ENCODE peak calls at places on chromosomes 4 and X, in four cellular contexts. P is stimulated activated naive CD4-positive, alpha-beta T cell; S is tibial artery; K is B cell. V is an unnamed sample.

GRCh38 chrX:41100200-41100599 is 15.0 kb downstream of the USP9X start:
- DNase-seq in K (no peak), S (no peak), P (no peak), V (no peak)

GRCh38 chr4:38322709-38323108 is 341.3 kb upstream of the KLF3 start:
- DNase-seq in S (peak), P (no peak), K (no peak), V (peak)

GRCh38 chrX:69136546-69137331 is 28.5 kb downstream of the PJA1 start:
- DNase-seq in S (no peak), P (no peak), K (no peak), V (no peak)

GRCh38 chr4:47471064-47471463 is 7.6 kb upstream of the COMMD8 start:
- DNase-seq in K (no peak), P (no peak), S (no peak), V (no peak)

GRCh38 chr4:142953171-142953570 is 107.1 kb upstream of the INPP4B start:
- DNase-seq in P (no peak), S (no peak), K (no peak), V (no peak)

GRCh38 chrX:149374751-149375150 is 130.4 kb downstream of the IDS start:
- DNase-seq in K (no peak), S (no peak), P (no peak), V (no peak)

GRCh38 chr4:47827339-47828047 is 10.4 kb downstream of the CORIN start:
- DNase-seq in S (no peak), P (no peak), K (no peak), V (no peak)

GRCh38 chrX:1093586-1094538 is 118.6 kb downstream of the CRLF2 start:
- DNase-seq in S (no peak), K (no peak), P (no peak), V (no peak)

GRCh38 chr4:71290481-71290880 is 48.3 kb upstream of the SLC4A4 start:
- DNase-seq in K (no peak), P (no peak), S (no peak), V (no peak)

GRCh38 chrX:100643943-100644587 is at the start of gene SRPX2:
- DNase-seq in P (no peak), K (no peak), S (peak), V (peak)

GRCh38 chr4:105352826-105353225 is 121.0 kb downstream of the PPA2 start:
- DNase-seq in K (no peak), P (no peak), S (no peak), V (no peak)

GRCh38 chr4:179624768-179625181 is 2182.5 kb upstream of the AGA start:
- DNase-seq in S (no peak), K (no peak), P (no peak), V (peak)

GRCh38 chr4:107034091-107034698 is 1.9 kb downstream of the DKK2 start:
- DNase-seq in P (no peak), S (no peak), K (no peak), V (peak)

GRCh38 chrX:153551135-153551534 is 33.7 kb downstream of the ATP2B3 start:
- DNase-seq in S (no peak), K (no peak), P (no peak), V (peak)

GRCh38 chr4:168218663-168219062 is 99.9 kb downstream of the DDX60 start:
- DNase-seq in K (no peak), S (no peak), P (no peak), V (peak)

GRCh38 chr4:14920237-14920636 is 82.0 kb upstream of the CPEB2 start:
- DNase-seq in S (no peak), K (no peak), P (no peak), V (no peak)

GRCh38 chr4:15944895-15945294 is 6.4 kb upstream of the FGFBP1 start:
- DNase-seq in K (no peak), S (no peak), P (no peak), V (no peak)

GRCh38 chr4:152029631-152030030 is 268.8 kb upstream of the GATB start:
- DNase-seq in K (no peak), P (no peak), S (no peak), V (no peak)

GRCh38 chr4:27616166-27616565 is 755.5 kb downstream of the STIM2 start:
- DNase-seq in K (no peak), P (no peak), S (no peak), V (no peak)

GRCh38 chr4:176052744-176053143 is 12.9 kb upstream of the WDR17 start:
- DNase-seq in K (peak), P (no peak), S (no peak), V (no peak)

GRCh38 chr4:88719381-88719780 is 21.8 kb upstream of the NAP1L5 start:
- DNase-seq in P (no peak), S (no peak), K (no peak), V (no peak)

GRCh38 chr4:185580699-185581098 is 45.4 kb upstream of the PDLIM3 start:
- DNase-seq in S (no peak), P (no peak), K (no peak), V (no peak)

GRCh38 chr4:82372502-82372873 is 1.3 kb downstream of the HNRNPD start:
- DNase-seq in K (no peak), P (peak), S (no peak), V (peak)

GRCh38 chr4:40233227-40233626 is 36.4 kb downstream of the RHOH start:
- DNase-seq in K (no peak), S (no peak), P (no peak), V (no peak)

GRCh38 chrX:11532291-11533075 is 133.2 kb downstream of the ARHGAP6 start:
- DNase-seq in S (no peak), K (no peak), P (no peak), V (peak)

GRCh38 chr4:177001271-177002175 is 208.8 kb upstream of the VEGFC start:
- DNase-seq in S (no peak), K (no peak), P (no peak), V (peak)

GRCh38 chr4:5137927-5138326 is 86.6 kb downstream of the STK32B start:
- DNase-seq in K (no peak), P (no peak), S (no peak), V (no peak)

GRCh38 chr4:150237110-150237852 is 159.0 kb downstream of the DCLK2 start:
- DNase-seq in K (no peak), P (no peak), S (no peak), V (peak)

GRCh38 chr4:79408063-79408462 is at the start of gene GK2:
- DNase-seq in K (no peak), P (no peak), S (no peak), V (no peak)

GRCh38 chr4:3135155-3136011 is 60.9 kb downstream of the HTT start:
- DNase-seq in S (no peak), K (no peak), P (no peak), V (no peak)

GRCh38 chrX:63784346-63784901 is 590 bp downstream of the ARHGEF9 start:
- DNase-seq in K (no peak), P (no peak), S (no peak), V (no peak)

GRCh38 chr4:73662709-73663546 is 42.7 kb upstream of the RASSF6 start:
- DNase-seq in S (no peak), P (no peak), K (no peak), V (peak)